ENCODE peak calls at places on chromosomes 12 and 14, in six cellular contexts. X is astrocyte of the hippocampus; Y is NCI-H446; N is CD8-positive, alpha-beta memory T cell; E is fibroblast of the aortic adventitia; T is stimulated activated CD8-positive, alpha-beta memory T cell treated with anti-CD3 and anti-CD28 coated beads, Interleukin-15, amount 100 ng/mL, for 24 hours. L is an unnamed sample.

GRCh38 chr12:47967461-47968430 is 4.3 kb downstream of the TMEM106C start:
- DNase-seq in X (no peak), Y (no peak), N (no peak), E (peak), T (no peak), L (no peak)

GRCh38 chr12:112342587-112342986 is 39.6 kb downstream of the HECTD4 start:
- DNase-seq in X (no peak), Y (no peak), N (no peak), E (no peak), T (no peak), L (no peak)

GRCh38 chr14:99389171-99389826 is 91.4 kb downstream of the SETD3 start:
- DNase-seq in X (peak), Y (no peak), N (peak), E (peak), T (peak), L (no peak)

GRCh38 chr14:89845346-89845745 is 109.2 kb downstream of the EFCAB11 start:
- DNase-seq in X (peak), Y (no peak), N (no peak), E (peak), T (no peak), L (no peak)

GRCh38 chr14:50804181-50804721 is 26.7 kb downstream of the NIN start:
- DNase-seq in X (peak), Y (no peak), N (no peak), E (peak), T (no peak), L (no peak)

GRCh38 chr12:116159175-116159574 is 118.3 kb downstream of the MED13L start:
- DNase-seq in X (peak), Y (peak), N (no peak), E (peak), T (no peak), L (no peak)

GRCh38 chr12:68222336-68222735 is 3.3 kb downstream of the IL26 start:
- DNase-seq in X (no peak), Y (no peak), N (no peak), E (peak), T (no peak), L (no peak)

GRCh38 chr14:92088494-92088893 is 17.9 kb downstream of the ATXN3 start:
- DNase-seq in X (no peak), Y (no peak), N (no peak), E (no peak), T (no peak), L (no peak)

GRCh38 chr12:127516467-127516866 is 750.5 kb upstream of the TMEM132C start:
- DNase-seq in X (peak), Y (no peak), N (no peak), E (peak), T (no peak), L (no peak)

GRCh38 chr12:102356690-102357089 is 123.7 kb downstream of the IGF1 start:
- DNase-seq in X (peak), Y (no peak), N (no peak), E (no peak), T (no peak), L (no peak)

GRCh38 chr14:36443374-36443773 is 76.7 kb downstream of the NKX2-1 start:
- DNase-seq in X (no peak), Y (no peak), N (no peak), E (no peak), T (no peak), L (no peak)

GRCh38 chr12:109458771-109459208 is 18.3 kb downstream of the KCTD10 start:
- DNase-seq in X (peak), Y (no peak), N (no peak), E (peak), T (no peak), L (no peak)

L was measured in T-helper 22 cell.